ENCODE peak calls at places on chromosome 10, in eight cellular contexts. Q is sigmoid colon; M is astrocyte; V is mammary epithelial cell; W is CD8-positive, alpha-beta T cell; B is tibial artery; P is AG04450; K is prostate gland. U is an unnamed sample. For H3K9me3 and H3K27me3, the result is how much of the 10 kb centered on the place peaks cover.

GRCh38 chr10:16231734-16232133 is 205.1 kb upstream of the PTER start:
- DNase-seq in Q (no peak), M (no peak), V (no peak), W (no peak), B (no peak), P (no peak), K (no peak), U (no peak)

GRCh38 chr10:66795871-66796270 is 130.0 kb upstream of the LRRTM3 start:
- DNase-seq in Q (no peak), M (peak), V (no peak), W (no peak), B (no peak), P (no peak), K (no peak), U (no peak)

GRCh38 chr10:35979116-35979515 is 337.0 kb upstream of the FZD8 start:
- DNase-seq in Q (no peak), M (no peak), V (no peak), W (no peak), B (no peak), P (no peak), K (no peak), U (no peak)

GRCh38 chr10:13658256-13658655 is 71.5 kb downstream of the PRPF18 start:
- DNase-seq in Q (peak), M (no peak), V (no peak), W (no peak), B (no peak), P (no peak), K (no peak), U (no peak)

GRCh38 chr10:86178401-86179142 is 188.0 kb downstream of the GRID1 start:
- DNase-seq in Q (no peak), M (no peak), V (no peak), W (no peak), B (peak), P (no peak), K (no peak), U (no peak)

GRCh38 chr10:7410306-7410799 is 481 bp downstream of the SFMBT2 start:
- DNase-seq in Q (no peak), M (no peak), V (no peak), W (no peak), B (no peak), P (no peak), K (no peak), U (peak)

GRCh38 chr10:62049815-62050626 is 148.5 kb downstream of the ARID5B start:
- DNase-seq in Q (no peak), M (no peak), V (no peak), W (no peak), B (no peak), P (no peak), K (no peak), U (no peak)

GRCh38 chr10:51291961-51292360 is 217.7 kb downstream of the PRKG1 start:
- DNase-seq in Q (no peak), M (no peak), V (no peak), W (no peak), B (no peak), P (no peak), K (no peak), U (no peak)

GRCh38 chr10:74967850-74968620 is 141.6 kb downstream of the KAT6B start:
- DNase-seq in Q (no peak), M (no peak), V (no peak), W (peak), B (no peak), P (no peak), K (no peak), U (no peak)

GRCh38 chr10:74539317-74539716 is 287.1 kb upstream of the KAT6B start:
- DNase-seq in Q (no peak), M (no peak), V (no peak), W (no peak), B (no peak), P (no peak), K (no peak), U (no peak)

GRCh38 chr10:9796567-9796966 is 1221.1 kb upstream of the CELF2 start:
- DNase-seq in Q (no peak), M (no peak), V (no peak), W (no peak), B (no peak), P (no peak), K (no peak), U (no peak)
- H3K9me3 ChIP-seq in Q (under half), M (under half), V (under half), W (under half), B (under half), P (under half), K (under half), U (under half)

GRCh38 chr10:129032626-129033353 is 434.3 kb upstream of the MGMT start:
- DNase-seq in Q (no peak), M (no peak), V (no peak), W (no peak), B (no peak), P (no peak), K (no peak), U (no peak)
- H3K27me3 ChIP-seq in Q (under half), M (under half), V (under half), W (under half), B (half or more), P (under half), K (under half), U (under half)

GRCh38 chr10:24000271-24000813 is 208.6 kb upstream of the KIAA1217 start:
- DNase-seq in Q (no peak), M (no peak), V (no peak), W (no peak), B (no peak), P (no peak), K (no peak), U (no peak)
- TF ChIP-seq CTCF in Q (no peak), M (no peak), V (no peak), W (no peak), B (no peak), P (no peak), K (no peak), U (no peak)

GRCh38 chr10:97737770-97738265 is 890 bp downstream of the ZFYVE27 start:
- DNase-seq in Q (no peak), M (peak), V (no peak), W (no peak), B (no peak), P (no peak), K (no peak), U (no peak)

GRCh38 chr10:97736403-97736901 is 476 bp upstream of the ZFYVE27 start:
- DNase-seq in Q (no peak), M (no peak), V (no peak), W (no peak), B (no peak), P (no peak), K (no peak), U (no peak)

GRCh38 chr10:97738616-97739015 is 1.7 kb downstream of the ZFYVE27 start:
- DNase-seq in Q (peak), M (no peak), V (no peak), W (no peak), B (no peak), P (no peak), K (no peak), U (no peak)

GRCh38 chr10:97734021-97734420 is 2.9 kb upstream of the ZFYVE27 start:
- DNase-seq in Q (no peak), M (no peak), V (no peak), W (no peak), B (no peak), P (no peak), K (no peak), U (no peak)

GRCh38 chr10:97736902-97737769 is at the start of gene ZFYVE27:
- DNase-seq in Q (peak), M (peak), V (peak), W (peak), B (peak), P (peak), K (peak), U (peak)
- H3K9me3 ChIP-seq in Q (under half), M (under half), V (under half), W (under half), B (under half), P (under half), K (under half), U (under half)

GRCh38 chr10:42933454-42934340 is 143.2 kb upstream of the RET start:
- DNase-seq in Q (peak), M (no peak), V (no peak), W (peak), B (no peak), P (no peak), K (no peak), U (no peak)
- H3K27me3 ChIP-seq in Q (under half), M (under half), V (under half), W (under half), B (under half), P (under half), K (under half), U (under half)

DNA sequence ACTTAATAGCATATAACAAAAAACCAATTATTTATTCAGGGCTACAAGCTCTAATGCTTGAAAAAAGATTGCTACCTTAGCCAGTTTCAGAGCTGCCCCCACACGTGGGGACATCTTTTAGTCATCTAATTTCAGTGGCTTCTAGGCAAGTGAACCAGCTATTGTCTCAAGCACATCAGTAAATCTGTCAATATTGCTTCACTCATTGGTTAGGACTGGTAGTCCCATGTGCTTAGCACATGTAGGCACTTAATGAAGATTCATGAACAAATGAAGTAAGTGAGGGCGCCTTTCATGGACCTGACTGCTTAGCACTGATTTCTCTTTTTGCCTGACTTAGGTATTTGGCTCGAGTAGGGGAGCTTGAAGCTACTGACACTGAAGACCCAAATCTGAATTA is 19.6 kb downstream of the ENTPD7 start:
- DNase-seq in Q (no peak), M (no peak), V (no peak), W (no peak), B (no peak), P (no peak), K (no peak), U (no peak)
- TF ChIP-seq CTCF in Q (no peak), M (no peak), V (no peak), W (no peak), B (no peak), P (no peak), K (no peak), U (no peak)

DNA sequence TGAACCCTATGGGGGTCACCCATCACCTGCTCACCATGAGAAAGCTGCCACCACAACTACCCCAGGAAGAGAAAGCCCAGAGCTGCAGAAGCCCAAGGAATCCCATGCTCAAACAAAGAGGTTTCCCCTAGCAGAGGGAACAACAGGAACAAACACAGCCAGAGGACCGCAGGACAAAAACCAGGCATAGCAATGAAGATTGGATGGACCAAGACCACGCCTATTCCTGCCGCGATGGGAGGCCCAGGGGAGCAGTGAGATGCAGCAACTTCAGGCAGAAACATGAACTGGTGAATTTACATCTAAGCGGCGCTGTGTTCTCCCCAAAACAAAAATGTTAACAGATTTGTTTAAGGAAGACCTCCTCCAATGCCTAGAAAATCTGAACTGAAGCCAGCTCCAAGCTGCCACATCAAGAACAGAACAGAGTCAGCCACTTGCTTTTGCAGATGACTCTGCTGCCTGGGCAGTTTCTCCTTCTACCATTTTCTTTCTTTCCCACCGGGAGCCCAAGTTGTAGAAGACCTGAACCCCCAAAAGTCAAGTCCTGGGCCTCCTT is 134.2 kb upstream of the NEBL start:
- DNase-seq in Q (no peak), M (no peak), V (no peak), W (no peak), B (no peak), P (no peak), K (no peak), U (no peak)
- H3K9me3 ChIP-seq in Q (under half), M (under half), V (under half), W (under half), B (under half), P (under half), K (under half), U (under half)

GRCh38 chr10:130741901-130742625 is 569.5 kb downstream of the TCERG1L start:
- DNase-seq in Q (peak), M (no peak), V (no peak), W (no peak), B (peak), P (no peak), K (no peak), U (no peak)

GRCh38 chr10:130739016-130739756 is 572.3 kb downstream of the TCERG1L start:
- DNase-seq in Q (peak), M (no peak), V (no peak), W (no peak), B (peak), P (no peak), K (no peak), U (no peak)

GRCh38 chr10:130740166-130740565 is 571.4 kb downstream of the TCERG1L start:
- DNase-seq in Q (no peak), M (no peak), V (no peak), W (no peak), B (peak), P (no peak), K (no peak), U (no peak)

GRCh38 chr10:130739757-130740145 is 571.8 kb downstream of the TCERG1L start:
- DNase-seq in Q (peak), M (no peak), V (no peak), W (no peak), B (peak), P (no peak), K (no peak), U (no peak)

DNA sequence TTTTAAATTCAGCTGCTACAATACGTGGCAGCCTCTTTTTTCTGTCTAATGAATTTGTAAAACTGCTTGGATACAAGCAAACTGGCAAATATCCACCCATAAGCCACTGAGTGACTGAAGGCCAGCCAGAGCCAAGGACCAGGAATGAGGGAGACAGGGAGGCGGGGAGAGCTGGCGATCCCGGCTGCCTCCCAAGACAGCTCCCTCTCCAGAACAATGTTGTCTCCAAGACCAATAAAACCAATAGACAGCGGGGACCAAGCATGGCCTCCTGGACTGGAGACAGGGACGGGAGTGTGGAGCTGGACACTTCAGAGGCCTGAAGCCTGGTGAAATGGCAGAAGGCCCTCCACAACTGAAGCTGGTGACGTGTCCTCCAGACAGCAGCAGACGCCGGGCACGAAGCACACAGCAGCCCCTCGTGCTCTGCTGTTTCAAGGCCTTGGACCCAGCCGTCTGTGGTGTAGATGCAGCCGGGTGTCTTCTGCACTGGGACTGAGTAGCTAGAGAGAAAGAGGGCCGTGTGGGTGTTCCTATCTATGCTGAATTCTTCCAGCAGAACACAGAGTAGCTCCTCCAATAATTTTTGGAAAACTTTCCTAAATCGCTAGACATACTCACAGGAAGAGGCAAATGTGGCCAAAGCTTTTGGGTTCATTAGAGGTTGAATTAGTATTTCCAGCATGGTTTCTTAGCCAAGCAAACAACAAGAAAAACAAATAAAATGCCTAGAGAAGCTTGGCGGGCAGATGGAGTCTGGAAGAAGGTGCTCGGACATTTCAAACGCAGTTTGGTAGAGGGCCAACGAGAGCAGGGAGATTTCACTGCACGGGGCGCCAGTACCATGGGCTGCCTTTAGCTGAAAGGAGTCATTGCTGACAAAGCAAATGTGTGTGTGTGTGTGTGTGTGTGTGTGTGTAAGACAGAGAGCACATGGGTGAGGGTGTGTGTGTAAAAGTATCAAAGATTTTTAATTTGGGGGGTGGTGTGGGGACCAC is 570.4 kb downstream of the TCERG1L start:
- DNase-seq in Q (peak), M (no peak), V (no peak), W (no peak), B (peak), P (no peak), K (no peak), U (no peak)
- H3K27me3 ChIP-seq in Q (under half), M (under half), V (under half), W (under half), B (under half), P (under half), K (under half), U (under half)

U was measured in RWPE2.